ENCODE peak calls at places on chromosomes 13 and 19, in ten cellular contexts. C, H, G, W, S, V, N, Z, R and M are unnamed samples. For H3K27me3 and H3K4me1, the result is how much of the 10 kb centered on the place peaks cover.

GRCh38 chr13:34250151-34250550 is 432.2 kb downstream of the RFC3 start:
- DNase-seq in C (no peak), H (no peak), G (no peak), W (no peak), S (no peak), V (no peak), N (no peak), Z (no peak), R (no peak), M (peak)

GRCh38 chr13:39571502-39572092 is 31.4 kb downstream of the LHFPL6 start:
- DNase-seq in C (no peak), H (no peak), G (no peak), W (no peak), S (no peak), V (no peak), N (no peak), Z (no peak), R (peak), M (no peak)

GRCh38 chr13:95128045-95128643 is 173.1 kb downstream of the ABCC4 start:
- DNase-seq in C (no peak), H (no peak), G (no peak), W (no peak), S (no peak), V (no peak), N (no peak), Z (no peak), R (no peak), M (peak)

GRCh38 chr19:18683955-18684641 is 618 bp downstream of the CRTC1 start:
- DNase-seq in C (no peak), H (no peak), G (no peak), W (peak), S (no peak), V (no peak), N (no peak), Z (no peak), R (no peak), M (no peak)

GRCh38 chr13:69264362-69265334 is 843.0 kb upstream of the ATXN8OS start:
- DNase-seq in C (no peak), H (no peak), G (no peak), W (peak), S (no peak), V (no peak), N (no peak), Z (no peak), R (no peak), M (no peak)

GRCh38 chr13:20411638-20412342 is 113.9 kb downstream of the CRYL1 start:
- DNase-seq in C (no peak), H (peak), G (no peak), W (no peak), S (no peak), V (no peak), N (no peak), Z (no peak), R (no peak), M (no peak)

GRCh38 chr19:33216198-33216830 is 9.3 kb downstream of the SLC7A10 start:
- DNase-seq in C (no peak), H (no peak), G (no peak), W (no peak), S (no peak), V (no peak), N (no peak), Z (no peak), R (no peak), M (no peak)

GRCh38 chr13:112879283-112879833 is 89.7 kb upstream of the MCF2L start:
- DNase-seq in C (peak), H (no peak), G (peak), W (no peak), S (no peak), V (no peak), N (no peak), Z (no peak), R (peak), M (no peak)

DNA sequence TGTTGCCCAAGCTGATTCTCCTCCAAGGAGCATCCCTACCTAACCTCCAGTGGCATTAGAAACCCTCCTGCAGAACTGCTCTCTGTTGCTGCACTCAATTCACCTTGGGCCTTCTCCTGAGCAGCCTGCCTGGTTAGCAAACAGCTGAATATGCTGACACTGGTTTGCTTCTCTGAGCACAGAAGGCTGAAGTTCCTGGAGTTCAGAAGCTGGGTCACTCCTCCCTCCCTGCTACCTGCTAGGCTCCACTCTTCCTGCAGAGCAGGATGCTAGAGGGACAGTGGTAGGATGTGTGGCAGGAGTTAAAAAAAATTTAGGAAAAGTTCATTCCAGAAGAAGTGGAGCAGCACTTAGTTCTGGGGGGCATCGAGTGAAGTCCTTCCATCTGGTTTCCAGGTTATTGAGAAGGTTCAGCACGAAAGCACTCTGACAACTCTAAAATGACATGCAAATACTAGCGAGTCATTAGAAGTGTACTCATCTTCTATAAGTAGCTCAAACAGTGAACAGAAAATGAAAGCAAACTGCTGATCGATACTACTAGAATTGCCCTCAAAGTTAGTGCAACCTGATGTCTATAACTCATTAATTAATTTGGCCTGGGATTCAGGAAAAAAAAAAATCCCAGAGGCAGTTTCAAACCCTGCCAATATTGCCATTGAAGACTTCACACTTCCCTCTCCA is 293.7 kb downstream of the POU4F1 start:
- DNase-seq in C (no peak), H (no peak), G (no peak), W (no peak), S (no peak), V (no peak), N (no peak), Z (no peak), R (no peak), M (no peak)
- H3K27me3 ChIP-seq in C (under half), H (under half), G (under half), W (under half), S (under half), V (under half), N (under half), Z (under half), R (under half), M (under half)

GRCh38 chr13:114046447-114046846 is 72.6 kb upstream of the C13orf46 start:
- DNase-seq in C (no peak), H (no peak), G (no peak), W (no peak), S (no peak), V (no peak), N (no peak), Z (no peak), R (no peak), M (no peak)

GRCh38 chr13:114049026-114049425 is 75.2 kb upstream of the C13orf46 start:
- DNase-seq in C (no peak), H (no peak), G (no peak), W (no peak), S (peak), V (no peak), N (no peak), Z (peak), R (no peak), M (no peak)

GRCh38 chr13:114047358-114047881 is 73.5 kb upstream of the C13orf46 start:
- DNase-seq in C (no peak), H (no peak), G (no peak), W (no peak), S (no peak), V (no peak), N (no peak), Z (peak), R (no peak), M (no peak)

GRCh38 chr13:114049626-114050101 is 75.8 kb upstream of the C13orf46 start:
- DNase-seq in C (no peak), H (no peak), G (no peak), W (no peak), S (no peak), V (no peak), N (no peak), Z (no peak), R (no peak), M (no peak)

GRCh38 chr13:114048463-114048862 is 74.6 kb upstream of the C13orf46 start:
- DNase-seq in C (no peak), H (no peak), G (no peak), W (no peak), S (no peak), V (no peak), N (no peak), Z (peak), R (no peak), M (no peak)
- H3K4me3 ChIP-seq in C (no peak), H (no peak), G (no peak), W (no peak), S (no peak), V (no peak), N (no peak), Z (peak), R (no peak), M (no peak)

DNA sequence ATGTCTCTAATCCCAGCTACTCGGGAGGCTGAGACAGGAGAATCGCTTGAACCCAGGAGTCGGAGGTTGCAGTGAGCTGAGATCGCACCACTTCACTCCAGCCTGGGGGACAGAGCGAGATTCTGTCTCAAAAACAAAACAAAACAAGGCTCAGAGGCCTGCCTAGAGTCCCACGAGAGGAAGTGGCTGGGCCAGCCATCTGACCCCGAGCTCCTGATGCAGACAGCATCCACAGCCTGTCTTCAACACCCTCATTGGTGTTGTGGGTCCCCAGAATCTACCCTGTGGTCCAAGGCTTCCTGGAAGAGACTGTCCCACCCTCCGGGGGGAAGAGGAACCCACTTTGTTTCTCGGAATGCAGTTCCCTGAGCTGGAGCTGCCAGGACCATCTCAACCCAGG is 24.7 kb downstream of the RFX1 start:
- DNase-seq in C (no peak), H (no peak), G (no peak), W (no peak), S (no peak), V (no peak), N (no peak), Z (no peak), R (no peak), M (no peak)
- H3K4me1 ChIP-seq in C (under half), H (under half), G (under half), W (under half), S (under half), V (under half), N (under half), Z (under half), R (under half), M (under half)

DNA sequence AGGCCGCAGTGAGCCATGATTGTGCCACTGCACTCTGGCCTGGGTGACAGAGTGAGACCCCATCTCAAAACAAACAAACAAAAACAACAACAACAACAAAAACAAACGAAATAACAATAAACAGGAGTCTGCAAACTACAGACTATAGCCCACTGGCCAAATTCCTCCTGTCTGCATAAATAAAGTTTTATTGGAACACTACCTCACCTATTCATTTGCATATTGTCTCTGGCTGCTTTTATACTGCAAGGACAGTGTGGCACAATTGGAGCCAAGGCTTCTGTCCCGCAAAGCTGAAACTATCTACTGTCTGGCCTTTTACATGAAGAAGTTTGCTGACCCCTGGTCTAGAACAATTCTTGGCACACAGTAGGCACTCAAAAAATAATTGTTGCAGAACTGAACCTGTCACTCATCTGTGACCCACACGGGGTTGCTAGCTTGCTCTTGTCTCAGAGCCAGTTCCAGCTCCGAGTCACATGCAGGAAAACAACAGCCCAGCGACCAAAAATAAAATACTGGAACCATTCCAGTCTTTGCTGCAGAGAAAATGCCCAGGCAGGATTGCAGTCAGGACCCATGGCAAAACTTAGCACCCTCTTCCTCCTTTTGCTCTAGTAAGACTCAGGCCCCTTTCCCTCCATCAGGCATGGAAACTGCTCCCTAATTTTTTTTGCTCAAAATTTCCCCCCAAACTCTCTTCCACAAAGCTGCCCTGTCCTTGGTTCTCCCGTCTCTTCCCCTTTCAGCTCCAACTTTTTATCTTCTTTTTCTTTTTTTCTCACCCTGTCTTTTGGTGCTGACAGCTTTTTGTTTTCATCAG is 4.8 kb upstream of the MYH14 start:
- DNase-seq in C (no peak), H (no peak), G (no peak), W (no peak), S (no peak), V (peak), N (no peak), Z (no peak), R (peak), M (no peak)
- H3K27me3 ChIP-seq in C (under half), H (under half), G (under half), W (under half), S (under half), V (under half), N (under half), Z (under half), R (under half), M (under half)

DNA sequence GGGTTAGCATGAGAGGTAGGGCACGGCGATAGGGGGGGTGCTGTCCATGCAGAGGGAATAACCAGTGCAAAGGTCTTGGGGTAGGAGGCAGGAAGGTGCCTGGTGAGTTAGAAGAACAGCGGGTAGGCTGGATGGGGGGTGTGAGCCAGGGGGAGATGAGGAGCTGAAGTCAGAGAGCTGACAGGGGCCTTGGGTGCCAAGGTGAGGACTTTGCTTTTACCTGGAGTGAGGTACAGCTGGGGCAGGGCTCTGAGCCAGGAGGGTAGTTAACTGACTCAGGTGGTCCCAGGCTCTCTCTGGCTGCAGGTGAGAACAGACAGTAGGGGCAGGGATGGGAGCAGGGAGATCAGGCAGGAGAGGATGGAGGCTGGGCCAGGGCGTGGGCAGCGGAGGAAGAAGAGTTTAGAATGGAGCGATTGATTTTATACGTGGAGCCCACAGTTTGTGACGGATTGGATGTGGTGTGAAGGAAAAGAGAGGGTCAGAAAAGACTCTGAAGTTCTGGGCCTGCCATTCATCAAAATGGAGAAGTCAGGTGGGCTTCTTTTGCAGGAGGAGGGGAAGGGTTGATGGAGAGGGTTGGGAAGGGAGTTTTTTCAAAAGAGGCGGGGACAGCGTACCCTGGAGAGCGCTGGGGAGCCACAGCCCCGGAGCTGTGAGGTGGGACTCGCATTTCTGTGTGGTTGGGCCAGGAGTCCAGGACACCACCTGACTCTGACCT is 1.2 kb upstream of the GRAMD1A start:
- DNase-seq in C (no peak), H (no peak), G (no peak), W (no peak), S (no peak), V (no peak), N (no peak), Z (no peak), R (no peak), M (peak)
- H3K4me3 ChIP-seq in C (peak), H (peak), G (peak), W (peak), S (no peak), V (peak), N (peak), Z (peak), R (peak), M (peak)

DNA sequence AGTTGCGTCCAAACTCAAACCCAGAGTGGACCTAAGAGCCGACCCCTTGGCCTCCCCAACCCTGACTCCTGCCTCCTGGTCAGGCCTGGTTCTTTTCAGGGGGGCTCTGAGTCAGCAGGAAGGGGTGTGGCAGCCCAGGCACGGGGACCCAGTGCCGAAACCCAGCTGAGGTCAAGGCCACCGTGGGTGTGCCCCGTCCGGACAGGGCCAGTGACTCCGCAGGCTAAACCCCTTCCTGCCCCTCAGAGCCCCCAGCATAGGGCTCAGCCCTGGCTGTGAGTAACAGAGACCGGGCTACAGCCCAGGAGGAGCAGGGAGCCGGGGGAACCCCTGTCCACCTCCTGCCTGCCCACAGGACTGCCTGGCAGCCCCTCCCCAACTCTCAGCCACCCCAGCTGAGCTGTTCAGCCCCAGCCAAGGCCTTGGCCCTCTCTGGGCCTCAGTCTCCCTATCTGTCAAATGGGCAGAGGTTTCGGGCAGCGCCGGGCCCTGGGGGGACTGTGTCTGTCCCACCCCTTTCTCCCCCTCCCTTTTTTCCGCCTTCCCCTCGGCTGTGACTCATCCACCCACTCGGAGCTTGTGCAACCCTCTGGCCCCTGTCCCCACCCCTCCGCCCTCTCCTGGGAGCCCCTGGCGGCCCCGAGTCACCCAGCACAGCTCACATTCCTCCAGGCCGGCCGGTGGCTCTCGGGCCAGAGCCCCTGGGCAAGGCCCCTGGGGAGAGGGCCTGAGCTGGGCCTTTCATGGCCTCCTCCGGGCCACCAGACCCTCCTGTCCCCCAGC is 8.6 kb downstream of the ZBTB7A start:
- DNase-seq in C (peak), H (peak), G (peak), W (peak), S (no peak), V (peak), N (no peak), Z (peak), R (peak), M (peak)
- H3K4me1 ChIP-seq in C (half or more), H (half or more), G (under half), W (half or more), S (half or more), V (under half), N (under half), Z (half or more), R (half or more), M (under half)

GRCh38 chr19:29531458-29532025 is 5.7 kb downstream of the VSTM2B start:
- DNase-seq in C (no peak), H (no peak), G (no peak), W (no peak), S (no peak), V (no peak), N (no peak), Z (no peak), R (no peak), M (no peak)
- H3K27me3 ChIP-seq in C (under half), H (under half), G (half or more), W (half or more), S (under half), V (under half), N (under half), Z (half or more), R (half or more), M (under half)

DNA sequence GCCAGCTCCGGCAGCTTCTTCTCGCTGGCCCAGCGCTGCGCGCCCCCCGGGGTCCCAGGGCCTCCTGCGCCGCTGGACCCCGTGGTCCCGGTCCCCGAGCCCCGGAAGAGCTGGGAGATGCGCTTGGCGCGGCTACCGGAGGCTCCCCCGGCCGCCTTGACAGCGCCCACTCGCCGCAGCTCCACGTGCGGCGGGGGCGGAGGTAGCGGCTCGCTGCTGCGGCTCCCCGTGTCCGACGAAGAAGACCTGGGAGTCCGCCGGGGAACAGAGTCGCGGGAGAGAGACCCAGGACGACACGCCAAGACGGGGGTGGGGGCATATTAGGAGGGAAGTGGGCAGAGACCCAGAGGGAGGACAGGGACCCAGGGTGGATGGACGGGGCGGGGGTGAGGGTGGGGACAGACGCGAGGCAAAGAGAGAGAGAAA is 997 bp downstream of the RASIP1 start:
- DNase-seq in C (no peak), H (no peak), G (no peak), W (no peak), S (no peak), V (no peak), N (no peak), Z (no peak), R (no peak), M (no peak)
- H3K4me3 ChIP-seq in C (peak), H (peak), G (peak), W (peak), S (peak), V (peak), N (peak), Z (peak), R (peak), M (peak)

GRCh38 chr13:43006893-43007631 is 15.0 kb upstream of the EPSTI1 start:
- DNase-seq in C (no peak), H (no peak), G (peak), W (no peak), S (no peak), V (no peak), N (no peak), Z (no peak), R (no peak), M (peak)

GRCh38 chr13:43005460-43006236 is 13.6 kb upstream of the EPSTI1 start:
- DNase-seq in C (no peak), H (no peak), G (peak), W (no peak), S (no peak), V (no peak), N (no peak), Z (no peak), R (no peak), M (peak)

GRCh38 chr13:43003729-43004128 is 11.7 kb upstream of the EPSTI1 start:
- DNase-seq in C (no peak), H (no peak), G (no peak), W (no peak), S (no peak), V (no peak), N (no peak), Z (no peak), R (no peak), M (no peak)

GRCh38 chr13:43009506-43009905 is 13.9 kb upstream of the DNAJC15 start:
- DNase-seq in C (no peak), H (no peak), G (peak), W (no peak), S (no peak), V (no peak), N (no peak), Z (no peak), R (no peak), M (no peak)

GRCh38 chr13:43008591-43008990 is 14.8 kb upstream of the DNAJC15 start:
- DNase-seq in C (no peak), H (no peak), G (no peak), W (no peak), S (no peak), V (no peak), N (no peak), Z (no peak), R (no peak), M (no peak)
- H3K4me1 ChIP-seq in C (under half), H (under half), G (under half), W (under half), S (under half), V (under half), N (under half), Z (under half), R (under half), M (under half)